ENCODE peak calls at places on chromosomes 5 and 9, in eight cellular contexts. K is AG08396, P is GM20000, B is NCI-H2227 treated with DMSO at 0.1 percent for 48 hours, G is T-cell, S is left ventricle myocardium inferior, L is thoracic aorta, Y is germinal center. M is an unnamed sample.

GRCh38 chr5:4924581-4924980 is 215.5 kb upstream of the ADAMTS16 start:
- DNase-seq in K (no peak), G (no peak), B (no peak), Y (no peak), P (no peak), S (no peak), L (no peak), M (peak; percentile 63)

GRCh38 chr9:90942555-90942954 is 140.9 kb downstream of the SYK start:
- DNase-seq in K (no peak), P (no peak), G (no peak), L (no peak), S (no peak), Y (no peak), B (no peak), M (peak; percentile 75)

GRCh38 chr5:137737349-137738256 is 1.7 kb upstream of the KLHL3 start:
- DNase-seq in G (peak; percentile 18), B (no peak), K (no peak), S (peak; percentile 28), P (no peak), L (no peak), Y (no peak), M (no peak)

GRCh38 chr5:139457241-139457640 is 5.3 kb downstream of the ECSCR start:
- DNase-seq in P (no peak), K (no peak), G (no peak), B (no peak), L (no peak), S (no peak), Y (no peak), M (no peak)

GRCh38 chr9:135478858-135479468 is 619 bp upstream of the PPP1R26 start:
- DNase-seq in L (no peak), Y (peak; percentile 12), S (no peak), B (no peak), G (no peak), P (peak; percentile 41), K (peak; percentile 51), M (no peak)

GRCh38 chr9:96398582-96399334 is 15.2 kb upstream of the SLC35D2 start:
- DNase-seq in S (no peak), L (no peak), Y (no peak), K (no peak), P (peak; percentile 41), B (no peak), G (no peak), M (no peak)

GRCh38 chr9:136882109-136882946 is 4.0 kb upstream of the TRAF2 start:
- DNase-seq in K (peak; percentile 85), Y (peak; percentile 49), B (no peak), L (no peak), S (no peak), P (peak; percentile 87), G (peak; percentile 66), M (peak; percentile 63)

GRCh38 chr5:14445581-14446290 is 135.9 kb upstream of the OTULINL start:
- DNase-seq in Y (no peak), L (no peak), G (no peak), S (no peak), K (no peak), P (no peak), B (peak; percentile 83), M (no peak)

GRCh38 chr5:172765766-172766286 is 5.2 kb downstream of the DUSP1 start:
- DNase-seq in G (no peak), S (no peak), P (no peak), B (no peak), L (no peak), Y (no peak), K (no peak), M (no peak)

GRCh38 chr5:148374693-148375360 is 8.9 kb upstream of the FBXO38 start:
- DNase-seq in B (peak; percentile 39), S (no peak), P (peak; percentile 27), G (no peak), Y (peak; percentile 8), K (peak; percentile 65), L (no peak), M (peak; percentile 21)

GRCh38 chr9:14393382-14393781 is 79.4 kb upstream of the NFIB start:
- DNase-seq in B (no peak), S (no peak), P (no peak), G (no peak), L (no peak), K (no peak), Y (no peak), M (no peak)

GRCh38 chr9:122844137-122844536 is 15.7 kb upstream of the PDCL start:
- DNase-seq in G (no peak), P (no peak), K (no peak), S (no peak), L (no peak), B (no peak), Y (no peak), M (no peak)

GRCh38 chr9:89664896-89665329 is 60.1 kb downstream of the GADD45G start:
- DNase-seq in Y (no peak), G (no peak), B (no peak), K (no peak), L (no peak), P (no peak), S (no peak), M (no peak)

GRCh38 chr9:77575785-77576184 is 72.3 kb downstream of the GNA14 start:
- DNase-seq in K (no peak), B (no peak), P (no peak), G (no peak), S (no peak), L (no peak), Y (no peak), M (no peak)

GRCh38 chr9:79166005-79166404 is 405.8 kb upstream of the TLE4 start:
- DNase-seq in B (no peak), K (no peak), P (no peak), G (no peak), Y (no peak), L (no peak), S (no peak), M (no peak)

GRCh38 chr5:122515709-122516431 is 203.8 kb downstream of the SNCAIP start:
- DNase-seq in G (no peak), L (no peak), Y (peak; percentile 32), B (peak; percentile 70), S (no peak), K (peak; percentile 62), P (peak; percentile 52), M (peak; percentile 44)

GRCh38 chr5:10703676-10704075 is 57.4 kb downstream of the DAP start:
- DNase-seq in L (no peak), S (no peak), P (no peak), G (no peak), Y (no peak), K (no peak), B (no peak), M (no peak)

GRCh38 chr9:122218070-122218884 is 10.5 kb downstream of the LHX6 start:
- DNase-seq in L (no peak), K (no peak), P (no peak), B (no peak), G (no peak), Y (no peak), S (no peak), M (no peak)

GRCh38 chr9:82593436-82593835 is 469.5 kb downstream of the RASEF start:
- DNase-seq in G (no peak), S (no peak), L (no peak), B (no peak), K (no peak), Y (no peak), P (no peak), M (no peak)

GRCh38 chr5:87061046-87061445 is 206.6 kb upstream of the RASA1 start:
- DNase-seq in P (no peak), S (no peak), G (no peak), L (no peak), B (no peak), K (no peak), Y (no peak), M (no peak)

GRCh38 chr9:127915801-127916664 is 808 bp downstream of the ST6GALNAC4 start:
- DNase-seq in L (no peak), S (no peak), K (no peak), G (peak; percentile 38), P (no peak), Y (peak; percentile 60), B (no peak), M (no peak)

GRCh38 chr9:136723362-136723976 is 11.1 kb downstream of the DIPK1B start:
- DNase-seq in L (no peak), Y (no peak), K (no peak), G (no peak), S (no peak), P (no peak), B (no peak), M (no peak)

GRCh38 chr9:79154806-79155205 is 417.0 kb upstream of the TLE4 start:
- DNase-seq in G (no peak), L (no peak), P (no peak), K (no peak), S (no peak), B (no peak), Y (no peak), M (no peak)

GRCh38 chr9:7841831-7842230 is 42.3 kb upstream of the DMAC1 start:
- DNase-seq in S (no peak), L (no peak), B (no peak), Y (no peak), K (no peak), G (no peak), P (no peak), M (no peak)

GRCh38 chr9:131707677-131708612 is 31.9 kb downstream of the RAPGEF1 start:
- DNase-seq in L (peak; percentile 25), P (no peak), K (peak; percentile 44), S (peak; percentile 76), Y (no peak), B (no peak), G (no peak), M (no peak)

GRCh38 chr9:967851-968641 is 8.4 kb upstream of the DMRT3 start:
- DNase-seq in K (no peak), G (no peak), P (no peak), Y (no peak), L (no peak), S (no peak), B (no peak), M (no peak)

GRCh38 chr9:96408409-96409280 is 9.5 kb downstream of the ZNF367 start:
- DNase-seq in B (no peak), P (no peak), G (no peak), S (no peak), Y (no peak), L (no peak), K (no peak), M (no peak)

GRCh38 chr9:91740713-91741112 is 209.3 kb downstream of the ROR2 start:
- DNase-seq in G (no peak), K (peak; percentile 54), L (no peak), B (no peak), P (no peak), Y (no peak), S (peak; percentile 36), M (no peak)

GRCh38 chr5:108654042-108654441 is 93.7 kb upstream of the FER start:
- DNase-seq in K (no peak), B (no peak), Y (no peak), P (no peak), S (no peak), G (no peak), L (no peak), M (no peak)

GRCh38 chr5:20974423-20974822 is 986.4 kb upstream of the CDH18 start:
- DNase-seq in P (no peak), K (no peak), G (no peak), S (no peak), B (no peak), L (no peak), Y (no peak), M (no peak)

GRCh38 chr5:20694121-20694520 is 706.1 kb upstream of the CDH18 start:
- DNase-seq in B (no peak), G (no peak), K (no peak), S (no peak), L (no peak), Y (no peak), P (no peak), M (no peak)

GRCh38 chr5:173583384-173583783 is 33.1 kb downstream of the BOD1 start:
- DNase-seq in L (no peak), K (no peak), P (no peak), S (no peak), G (no peak), Y (no peak), B (no peak), M (no peak)

M was measured in kidney epithelial cell.